ENCODE peak calls at places on chromosome 10, in eight cellular contexts. One of them, this sample, is unnamed.

GRCh38 chr10:80275135-80275498 is 14.3 kb downstream of the MAT1A start:
- DNase-seq in IMR-90: no peak
- DNase-seq in cardiac fibroblast: no peak
- DNase-seq in HCT116: no peak
- DNase-seq in activated CD8-positive, alpha-beta T cell treated with anti-CD3 and anti-CD28 coated beads for 36 hours: no peak
- DNase-seq in type B pancreatic cell: no peak
- DNase-seq in H1: no peak
- DNase-seq in GM23338: no peak
- DNase-seq in this sample: no peak

GRCh38 chr10:87518937-87519336 is 14.2 kb downstream of the MINPP1 start:
- DNase-seq in IMR-90: no peak
- DNase-seq in cardiac fibroblast: no peak
- DNase-seq in HCT116: no peak
- DNase-seq in activated CD8-positive, alpha-beta T cell treated with anti-CD3 and anti-CD28 coated beads for 36 hours: no peak
- DNase-seq in type B pancreatic cell: no peak
- DNase-seq in H1: no peak
- DNase-seq in GM23338: no peak
- DNase-seq in this sample: no peak

GRCh38 chr10:101042118-101042517 is 11.1 kb downstream of the SFXN3 start:
- DNase-seq in IMR-90: no peak
- DNase-seq in cardiac fibroblast: no peak
- DNase-seq in HCT116: no peak
- DNase-seq in activated CD8-positive, alpha-beta T cell treated with anti-CD3 and anti-CD28 coated beads for 36 hours: no peak
- DNase-seq in type B pancreatic cell: no peak
- DNase-seq in H1: no peak
- DNase-seq in GM23338: no peak
- DNase-seq in this sample: no peak

GRCh38 chr10:95628786-95629185 is 27.7 kb downstream of the ALDH18A1 start:
- DNase-seq in IMR-90: no peak
- DNase-seq in cardiac fibroblast: no peak
- DNase-seq in HCT116: no peak
- DNase-seq in activated CD8-positive, alpha-beta T cell treated with anti-CD3 and anti-CD28 coated beads for 36 hours: no peak
- DNase-seq in type B pancreatic cell: no peak
- DNase-seq in H1: no peak
- DNase-seq in GM23338: no peak
- DNase-seq in this sample: no peak

GRCh38 chr10:78684954-78685353 is 383.8 kb upstream of the ZMIZ1 start:
- DNase-seq in IMR-90: no peak
- DNase-seq in cardiac fibroblast: no peak
- DNase-seq in HCT116: no peak
- DNase-seq in activated CD8-positive, alpha-beta T cell treated with anti-CD3 and anti-CD28 coated beads for 36 hours: no peak
- DNase-seq in type B pancreatic cell: no peak
- DNase-seq in H1: no peak
- DNase-seq in GM23338: no peak
- DNase-seq in this sample: no peak

GRCh38 chr10:126175586-126176258 is 212.6 kb downstream of the ADAM12 start:
- DNase-seq in IMR-90: no peak
- DNase-seq in cardiac fibroblast: no peak
- DNase-seq in HCT116: no peak
- DNase-seq in activated CD8-positive, alpha-beta T cell treated with anti-CD3 and anti-CD28 coated beads for 36 hours: no peak
- DNase-seq in type B pancreatic cell: no peak
- DNase-seq in H1: no peak
- DNase-seq in GM23338: no peak
- DNase-seq in this sample: no peak

GRCh38 chr10:5811387-5811821 is 1.8 kb downstream of the GDI2 start:
- DNase-seq in IMR-90: peak; percentile 64
- DNase-seq in cardiac fibroblast: peak; percentile 66
- DNase-seq in HCT116: no peak
- DNase-seq in activated CD8-positive, alpha-beta T cell treated with anti-CD3 and anti-CD28 coated beads for 36 hours: no peak
- DNase-seq in type B pancreatic cell: peak; percentile 10
- DNase-seq in H1: no peak
- DNase-seq in GM23338: peak; percentile 39
- DNase-seq in this sample: no peak

GRCh38 chr10:113326160-113327111 is 226.4 kb upstream of the HABP2 start:
- DNase-seq in IMR-90: peak; percentile 81
- DNase-seq in cardiac fibroblast: peak; percentile 60
- DNase-seq in HCT116: peak; percentile 88
- DNase-seq in activated CD8-positive, alpha-beta T cell treated with anti-CD3 and anti-CD28 coated beads for 36 hours: peak; percentile 67
- DNase-seq in type B pancreatic cell: no peak
- DNase-seq in H1: peak; percentile 10
- DNase-seq in GM23338: peak; percentile 43
- DNase-seq in this sample: peak; percentile 31

GRCh38 chr10:60384708-60385398 is 4.8 kb downstream of the ANK3 start:
- DNase-seq in IMR-90: peak; percentile 98
- DNase-seq in cardiac fibroblast: peak; percentile 98
- DNase-seq in HCT116: peak; percentile 63
- DNase-seq in activated CD8-positive, alpha-beta T cell treated with anti-CD3 and anti-CD28 coated beads for 36 hours: no peak
- DNase-seq in type B pancreatic cell: no peak
- DNase-seq in H1: no peak
- DNase-seq in GM23338: no peak
- DNase-seq in this sample: no peak

GRCh38 chr10:69842932-69843331 is 41.2 kb downstream of the COL13A1 start:
- DNase-seq in IMR-90: peak; percentile 34
- DNase-seq in cardiac fibroblast: no peak
- DNase-seq in HCT116: no peak
- DNase-seq in activated CD8-positive, alpha-beta T cell treated with anti-CD3 and anti-CD28 coated beads for 36 hours: no peak
- DNase-seq in type B pancreatic cell: no peak
- DNase-seq in H1: no peak
- DNase-seq in GM23338: no peak
- DNase-seq in this sample: no peak

GRCh38 chr10:125137601-125138438 is 22.5 kb downstream of the CTBP2 start:
- DNase-seq in IMR-90: no peak
- DNase-seq in cardiac fibroblast: peak; percentile 14
- DNase-seq in HCT116: no peak
- DNase-seq in activated CD8-positive, alpha-beta T cell treated with anti-CD3 and anti-CD28 coated beads for 36 hours: no peak
- DNase-seq in type B pancreatic cell: no peak
- DNase-seq in H1: no peak
- DNase-seq in GM23338: no peak
- DNase-seq in this sample: no peak

GRCh38 chr10:78936412-78937342 is 132.1 kb upstream of the ZMIZ1 start:
- DNase-seq in IMR-90: no peak
- DNase-seq in cardiac fibroblast: no peak
- DNase-seq in HCT116: no peak
- DNase-seq in activated CD8-positive, alpha-beta T cell treated with anti-CD3 and anti-CD28 coated beads for 36 hours: no peak
- DNase-seq in type B pancreatic cell: no peak
- DNase-seq in H1: no peak
- DNase-seq in GM23338: no peak
- DNase-seq in this sample: no peak

GRCh38 chr10:5442056-5442989 is 30.0 kb downstream of the NET1 start:
- DNase-seq in IMR-90: peak; percentile 55
- DNase-seq in cardiac fibroblast: peak; percentile 69
- DNase-seq in HCT116: peak; percentile 38
- DNase-seq in activated CD8-positive, alpha-beta T cell treated with anti-CD3 and anti-CD28 coated beads for 36 hours: peak; percentile 25
- DNase-seq in type B pancreatic cell: no peak
- DNase-seq in H1: no peak
- DNase-seq in GM23338: peak; percentile 65
- DNase-seq in this sample: peak; percentile 48

GRCh38 chr10:119139464-119140067 is 25.9 kb downstream of the SFXN4 start:
- DNase-seq in IMR-90: peak; percentile 35
- DNase-seq in cardiac fibroblast: peak; percentile 32
- DNase-seq in HCT116: peak; percentile 16
- DNase-seq in activated CD8-positive, alpha-beta T cell treated with anti-CD3 and anti-CD28 coated beads for 36 hours: peak; percentile 63
- DNase-seq in type B pancreatic cell: no peak
- DNase-seq in H1: peak; percentile 19
- DNase-seq in GM23338: peak; percentile 64
- DNase-seq in this sample: peak; percentile 25

GRCh38 chr10:79248341-79248931 is 98.8 kb upstream of the PPIF start:
- DNase-seq in IMR-90: no peak
- DNase-seq in cardiac fibroblast: peak; percentile 56
- DNase-seq in HCT116: no peak
- DNase-seq in activated CD8-positive, alpha-beta T cell treated with anti-CD3 and anti-CD28 coated beads for 36 hours: peak; percentile 36
- DNase-seq in type B pancreatic cell: no peak
- DNase-seq in H1: no peak
- DNase-seq in GM23338: no peak
- DNase-seq in this sample: no peak

GRCh38 chr10:1043532-1043995 is 5.4 kb downstream of the IDI1 start:
- DNase-seq in IMR-90: no peak
- DNase-seq in cardiac fibroblast: no peak
- DNase-seq in HCT116: no peak
- DNase-seq in activated CD8-positive, alpha-beta T cell treated with anti-CD3 and anti-CD28 coated beads for 36 hours: peak; percentile 30
- DNase-seq in type B pancreatic cell: no peak
- DNase-seq in H1: no peak
- DNase-seq in GM23338: no peak
- DNase-seq in this sample: peak; percentile 65

GRCh38 chr10:60718891-60719290 is 59.4 kb upstream of the CDK1 start:
- DNase-seq in IMR-90: no peak
- DNase-seq in cardiac fibroblast: no peak
- DNase-seq in HCT116: no peak
- DNase-seq in activated CD8-positive, alpha-beta T cell treated with anti-CD3 and anti-CD28 coated beads for 36 hours: no peak
- DNase-seq in type B pancreatic cell: no peak
- DNase-seq in H1: no peak
- DNase-seq in GM23338: no peak
- DNase-seq in this sample: no peak

GRCh38 chr10:97025613-97026242 is 160.0 kb downstream of the SLIT1 start:
- DNase-seq in IMR-90: peak; percentile 40
- DNase-seq in cardiac fibroblast: peak; percentile 67
- DNase-seq in HCT116: peak; percentile 47
- DNase-seq in activated CD8-positive, alpha-beta T cell treated with anti-CD3 and anti-CD28 coated beads for 36 hours: peak; percentile 81
- DNase-seq in type B pancreatic cell: no peak
- DNase-seq in H1: no peak
- DNase-seq in GM23338: peak; percentile 89
- DNase-seq in this sample: peak; percentile 73

GRCh38 chr10:1151071-1152033 is 95.2 kb downstream of the WDR37 start:
- DNase-seq in IMR-90: peak; percentile 7
- DNase-seq in cardiac fibroblast: no peak
- DNase-seq in HCT116: no peak
- DNase-seq in activated CD8-positive, alpha-beta T cell treated with anti-CD3 and anti-CD28 coated beads for 36 hours: no peak
- DNase-seq in type B pancreatic cell: no peak
- DNase-seq in H1: no peak
- DNase-seq in GM23338: no peak
- DNase-seq in this sample: no peak

GRCh38 chr10:73967022-73967429 is 30.9 kb upstream of the VCL start:
- DNase-seq in IMR-90: no peak
- DNase-seq in cardiac fibroblast: no peak
- DNase-seq in HCT116: no peak
- DNase-seq in activated CD8-positive, alpha-beta T cell treated with anti-CD3 and anti-CD28 coated beads for 36 hours: no peak
- DNase-seq in type B pancreatic cell: no peak
- DNase-seq in H1: peak; percentile 84
- DNase-seq in GM23338: peak; percentile 85
- DNase-seq in this sample: no peak

DNA sequence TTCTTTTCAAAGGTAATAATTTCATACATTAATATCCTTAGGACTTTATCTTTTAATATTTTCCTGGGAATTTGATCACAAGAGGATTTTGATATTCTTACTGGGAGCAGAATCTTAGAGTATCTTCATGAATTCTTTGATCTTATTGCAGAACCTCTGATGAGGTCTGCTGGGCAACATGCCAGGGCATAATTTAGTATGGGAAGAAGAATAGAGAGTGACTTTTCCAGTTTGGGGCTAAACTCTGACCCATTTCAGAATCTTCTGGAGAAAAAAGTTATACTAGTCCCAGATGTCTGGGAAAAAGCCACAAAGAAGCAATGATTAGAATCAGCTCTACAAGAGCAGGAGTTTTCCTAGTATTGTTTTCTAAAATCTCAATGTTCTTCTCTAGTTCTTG is 28.0 kb upstream of the RSU1 start:
- DNase-seq in IMR-90: no peak
- DNase-seq in cardiac fibroblast: peak; percentile 36
- DNase-seq in HCT116: no peak
- DNase-seq in activated CD8-positive, alpha-beta T cell treated with anti-CD3 and anti-CD28 coated beads for 36 hours: no peak
- DNase-seq in type B pancreatic cell: no peak
- DNase-seq in H1: no peak
- DNase-seq in GM23338: no peak
- DNase-seq in this sample: no peak
- TF ChIP-seq CTCF in IMR-90: no peak
- TF ChIP-seq CTCF in cardiac fibroblast: no peak
- TF ChIP-seq CTCF in HCT116: no peak
- TF ChIP-seq CTCF in activated CD8-positive, alpha-beta T cell treated with anti-CD3 and anti-CD28 coated beads for 36 hours: no peak
- TF ChIP-seq CTCF in type B pancreatic cell: no peak
- TF ChIP-seq CTCF in H1: no peak
- TF ChIP-seq CTCF in GM23338: no peak
- TF ChIP-seq CTCF in this sample: no peak

DNA sequence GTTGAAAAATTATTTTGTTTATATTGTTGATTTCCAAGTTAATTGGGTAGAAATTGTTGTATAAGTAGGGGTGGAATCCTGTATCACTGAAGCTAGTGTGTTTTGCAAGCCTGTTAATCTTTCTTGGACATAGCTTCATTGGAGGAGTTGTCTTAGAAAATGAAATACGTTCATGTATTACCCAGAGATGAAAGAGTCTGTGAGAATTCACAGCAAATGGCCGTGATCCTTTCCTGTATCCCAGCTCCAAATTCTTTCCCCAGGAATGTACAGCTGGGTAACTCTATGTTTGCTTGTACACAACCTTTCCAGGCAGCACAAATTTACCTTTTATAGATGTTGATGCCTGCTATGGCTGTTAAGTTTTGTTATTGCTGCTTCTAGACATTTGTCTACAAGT is 18.7 kb downstream of the MYPN start:
- DNase-seq in IMR-90: no peak
- DNase-seq in cardiac fibroblast: peak; percentile 10
- DNase-seq in HCT116: no peak
- DNase-seq in activated CD8-positive, alpha-beta T cell treated with anti-CD3 and anti-CD28 coated beads for 36 hours: no peak
- DNase-seq in type B pancreatic cell: no peak
- DNase-seq in H1: no peak
- DNase-seq in GM23338: no peak
- DNase-seq in this sample: no peak
- TF ChIP-seq CTCF in IMR-90: no peak
- TF ChIP-seq CTCF in cardiac fibroblast: no peak
- TF ChIP-seq CTCF in HCT116: no peak
- TF ChIP-seq CTCF in activated CD8-positive, alpha-beta T cell treated with anti-CD3 and anti-CD28 coated beads for 36 hours: no peak
- TF ChIP-seq CTCF in type B pancreatic cell: no peak
- TF ChIP-seq CTCF in H1: no peak
- TF ChIP-seq CTCF in GM23338: no peak
- TF ChIP-seq CTCF in this sample: no peak

DNA sequence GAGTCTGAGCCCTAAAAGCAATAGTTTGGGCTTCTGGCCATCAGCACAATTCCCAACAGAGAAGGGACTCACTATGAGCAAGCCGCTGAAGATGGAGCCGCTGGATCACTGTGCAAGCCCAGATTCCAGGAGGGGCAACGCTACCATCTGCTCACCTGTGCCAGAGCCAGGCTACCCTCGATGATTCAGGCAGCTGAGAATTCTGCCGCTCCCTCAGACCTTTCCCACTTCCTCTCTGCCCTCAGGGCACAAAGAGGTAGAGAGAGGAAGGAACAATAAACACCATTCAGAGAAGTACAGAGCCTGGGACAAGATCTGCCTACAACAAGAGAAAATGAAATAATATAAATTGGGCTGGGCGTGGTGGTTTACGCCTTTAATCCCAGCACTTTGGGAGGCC is 98.1 kb downstream of the MYOF start:
- DNase-seq in IMR-90: no peak
- DNase-seq in cardiac fibroblast: no peak
- DNase-seq in HCT116: peak; percentile 93
- DNase-seq in activated CD8-positive, alpha-beta T cell treated with anti-CD3 and anti-CD28 coated beads for 36 hours: no peak
- DNase-seq in type B pancreatic cell: peak; percentile 27
- DNase-seq in H1: no peak
- DNase-seq in GM23338: no peak
- DNase-seq in this sample: no peak
- TF ChIP-seq CTCF in IMR-90: no peak
- TF ChIP-seq CTCF in cardiac fibroblast: no peak
- TF ChIP-seq CTCF in HCT116: no peak
- TF ChIP-seq CTCF in activated CD8-positive, alpha-beta T cell treated with anti-CD3 and anti-CD28 coated beads for 36 hours: no peak
- TF ChIP-seq CTCF in type B pancreatic cell: no peak
- TF ChIP-seq CTCF in H1: no peak
- TF ChIP-seq CTCF in GM23338: no peak
- TF ChIP-seq CTCF in this sample: no peak

DNA sequence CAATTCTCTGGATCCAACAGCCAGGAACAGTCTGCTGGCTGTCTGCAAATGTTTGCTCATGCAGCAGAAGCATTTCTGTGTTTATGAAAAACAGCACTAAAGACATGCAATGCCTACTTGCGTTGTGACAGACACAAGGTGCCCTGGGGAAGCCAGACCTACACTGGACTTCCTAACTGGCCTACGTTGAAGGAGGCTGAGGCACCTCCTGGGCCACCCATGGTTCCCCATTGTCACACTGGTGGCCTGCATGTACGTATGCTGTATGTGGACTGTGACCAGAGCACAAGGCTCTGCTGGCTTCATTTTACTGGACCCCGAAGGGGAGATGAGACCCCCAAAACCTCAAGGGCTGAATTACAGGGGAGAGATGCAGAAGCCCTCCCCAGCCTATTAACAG is 27.7 kb downstream of the PSAP start:
- DNase-seq in IMR-90: no peak
- DNase-seq in cardiac fibroblast: no peak
- DNase-seq in HCT116: no peak
- DNase-seq in activated CD8-positive, alpha-beta T cell treated with anti-CD3 and anti-CD28 coated beads for 36 hours: no peak
- DNase-seq in type B pancreatic cell: no peak
- DNase-seq in H1: no peak
- DNase-seq in GM23338: no peak
- DNase-seq in this sample: no peak
- TF ChIP-seq CTCF in IMR-90: no peak
- TF ChIP-seq CTCF in cardiac fibroblast: no peak
- TF ChIP-seq CTCF in HCT116: no peak
- TF ChIP-seq CTCF in activated CD8-positive, alpha-beta T cell treated with anti-CD3 and anti-CD28 coated beads for 36 hours: no peak
- TF ChIP-seq CTCF in type B pancreatic cell: no peak
- TF ChIP-seq CTCF in H1: no peak
- TF ChIP-seq CTCF in GM23338: no peak
- TF ChIP-seq CTCF in this sample: no peak